ENCODE peak calls at places on chromosome 14, in seven cellular contexts. X, Q, D, J, L, E and H are unnamed samples.

GRCh38 chr14:100780646-100781355 is 45.1 kb upstream of the MEG3 start:
- DNase-seq in X (no peak), Q (no peak), D (no peak), J (no peak), L (no peak), E (no peak), H (no peak)

GRCh38 chr14:70563869-70564268 is 29.1 kb upstream of the ADAM20 start:
- DNase-seq in X (no peak), Q (no peak), D (no peak), J (no peak), L (no peak), E (no peak), H (no peak)

GRCh38 chr14:45091696-45092095 is 7.8 kb downstream of the PRPF39 start:
- DNase-seq in X (no peak), Q (no peak), D (peak), J (no peak), L (no peak), E (no peak), H (no peak)

GRCh38 chr14:20436363-20436755 is 393 bp upstream of the KLHL33 start:
- DNase-seq in X (peak), Q (no peak), D (peak), J (peak), L (no peak), E (no peak), H (no peak)

GRCh38 chr14:60276347-60276746 is 27.3 kb downstream of the PPM1A start:
- DNase-seq in X (no peak), Q (no peak), D (peak), J (no peak), L (no peak), E (no peak), H (no peak)

GRCh38 chr14:100440758-100441203 is 117.6 kb downstream of the SLC25A47 start:
- DNase-seq in X (no peak), Q (no peak), D (no peak), J (no peak), L (no peak), E (no peak), H (no peak)

GRCh38 chr14:71380271-71380670 is 473.0 kb downstream of the PCNX1 start:
- DNase-seq in X (no peak), Q (no peak), D (peak), J (peak), L (no peak), E (no peak), H (no peak)

GRCh38 chr14:73784065-73784987 is 67.3 kb upstream of the PTGR2 start:
- DNase-seq in X (no peak), Q (no peak), D (peak), J (peak), L (no peak), E (no peak), H (no peak)

GRCh38 chr14:100010679-100011078 is 54.5 kb upstream of the EVL start:
- DNase-seq in X (no peak), Q (no peak), D (no peak), J (no peak), L (no peak), E (no peak), H (no peak)

GRCh38 chr14:40691066-40691465 is 915.6 kb upstream of the LRFN5 start:
- DNase-seq in X (no peak), Q (no peak), D (no peak), J (no peak), L (no peak), E (no peak), H (no peak)

GRCh38 chr14:72932893-72933292 is 6.6 kb downstream of the DCAF4 start:
- DNase-seq in X (no peak), Q (no peak), D (no peak), J (no peak), L (no peak), E (no peak), H (no peak)

GRCh38 chr14:66009104-66009503 is 477.1 kb upstream of the CCDC196 start:
- DNase-seq in X (peak), Q (peak), D (peak), J (peak), L (no peak), E (no peak), H (no peak)

GRCh38 chr14:23941230-23941629 is 12.3 kb upstream of the DHRS4 start:
- DNase-seq in X (no peak), Q (no peak), D (no peak), J (no peak), L (no peak), E (no peak), H (no peak)

GRCh38 chr14:40318211-40318719 is 886.0 kb upstream of the FBXO33 start:
- DNase-seq in X (no peak), Q (no peak), D (no peak), J (no peak), L (no peak), E (no peak), H (no peak)

GRCh38 chr14:23439107-23439835 is 3.8 kb upstream of the MYH7 start:
- DNase-seq in X (no peak), Q (no peak), D (no peak), J (no peak), L (no peak), E (no peak), H (no peak)

GRCh38 chr14:25090716-25091454 is 40.9 kb upstream of the STXBP6 start:
- DNase-seq in X (peak), Q (peak), D (peak), J (peak), L (no peak), E (no peak), H (no peak)

DNA sequence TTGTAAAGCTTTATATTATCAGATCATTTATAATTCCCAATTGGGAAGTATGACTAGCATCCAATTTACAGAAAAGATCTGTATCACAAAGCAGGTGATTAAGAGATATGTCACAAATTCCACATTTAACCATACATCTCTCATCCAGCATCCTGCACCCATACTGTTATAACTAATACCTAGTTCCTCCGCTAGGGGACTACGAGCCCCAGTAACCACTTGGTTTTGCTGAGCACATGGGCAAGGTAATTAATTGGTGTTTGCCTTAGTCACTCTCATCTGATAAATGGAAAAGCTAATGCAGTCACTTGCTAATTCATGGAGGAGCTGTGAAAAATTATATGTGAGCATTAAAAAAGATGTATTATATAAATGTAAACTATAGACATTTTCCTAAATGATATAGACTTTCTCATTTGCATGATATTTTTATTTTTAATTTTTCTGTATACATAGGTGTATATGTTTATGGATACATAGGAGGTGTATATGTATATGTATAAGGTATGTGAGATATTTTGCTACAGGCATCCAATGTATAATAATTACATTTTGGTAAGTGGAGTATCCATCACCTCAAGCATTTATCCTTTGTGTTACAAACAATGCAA is 1031.8 kb downstream of the GALC start:
- DNase-seq in X (no peak), Q (no peak), D (peak), J (no peak), L (peak), E (no peak), H (no peak)
- TF ChIP-seq CTCF in X (peak), Q (peak), D (peak), J (peak), L (peak), E (no peak), H (peak)

GRCh38 chr14:82113710-82114109 is 580.1 kb upstream of the SEL1L start:
- DNase-seq in X (no peak), Q (no peak), D (no peak), J (no peak), L (no peak), E (no peak), H (no peak)
- TF ChIP-seq CTCF in X (no peak), Q (no peak), D (no peak), J (no peak), L (peak), E (no peak), H (peak)

DNA sequence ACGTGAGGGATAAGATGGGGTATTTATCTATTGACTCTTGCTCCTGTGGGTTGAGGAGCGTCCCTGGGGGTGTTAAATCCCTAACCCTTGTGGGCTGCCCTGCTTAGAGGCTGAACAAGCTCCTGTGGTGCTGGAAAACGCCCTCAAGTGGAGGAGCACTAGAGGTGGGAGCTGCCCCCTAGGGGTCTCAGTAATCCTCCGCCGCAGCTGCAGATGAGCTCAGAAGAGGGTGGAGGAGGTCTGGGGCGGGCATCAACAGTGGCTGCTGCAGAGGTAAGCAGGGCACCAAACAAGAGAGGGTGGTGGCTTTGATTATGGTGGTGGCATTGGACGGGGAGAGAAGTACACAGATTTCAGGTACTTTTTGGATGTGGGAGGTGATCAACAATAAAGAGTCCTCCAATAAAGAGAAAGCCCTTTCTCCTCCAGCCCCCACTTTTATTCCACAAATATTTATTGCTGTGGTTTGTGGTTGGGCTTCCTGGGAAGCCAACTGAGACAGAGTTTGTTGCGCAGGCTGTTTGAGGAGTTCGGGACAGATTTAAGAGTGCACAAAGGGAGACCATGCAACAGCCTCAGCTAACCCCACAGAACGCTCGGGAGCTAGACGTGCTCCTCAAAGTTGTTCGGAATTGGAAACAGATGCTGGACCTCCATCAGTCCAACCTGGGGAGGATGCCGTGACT is 179.9 kb downstream of the ADCK1 start:
- DNase-seq in X (peak), Q (no peak), D (peak), J (no peak), L (no peak), E (no peak), H (no peak)
- TF ChIP-seq CTCF in X (no peak), Q (no peak), D (no peak), J (no peak), L (no peak), E (no peak), H (peak)

DNA sequence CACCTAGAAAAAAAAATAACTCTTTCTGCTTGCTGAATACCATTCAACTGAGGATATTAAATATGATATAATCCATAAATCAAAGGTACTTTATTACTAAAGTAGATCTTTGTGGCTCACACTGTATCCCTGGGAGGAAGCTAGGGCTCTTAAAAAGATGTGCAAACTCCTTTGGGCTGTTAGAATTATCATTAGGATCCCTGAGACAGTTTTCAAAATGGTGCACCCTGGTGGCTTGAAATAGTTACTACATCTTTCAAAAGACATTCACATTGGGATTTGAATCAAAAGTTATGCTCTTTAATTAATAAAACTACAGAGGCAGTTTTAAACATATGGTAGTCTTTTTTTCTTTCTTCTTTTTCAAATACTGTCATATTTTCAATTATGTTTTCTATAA is 228.5 kb upstream of the G2E3 start:
- DNase-seq in X (no peak), Q (no peak), D (peak), J (no peak), L (no peak), E (no peak), H (no peak)
- TF ChIP-seq CTCF in X (peak), Q (peak), D (peak), J (peak), L (peak), E (no peak), H (peak)

GRCh38 chr14:103031956-103032355 is 25.4 kb downstream of the CDC42BPB start:
- DNase-seq in X (no peak), Q (no peak), D (peak), J (no peak), L (no peak), E (no peak), H (no peak)
- TF ChIP-seq CTCF in X (peak), Q (peak), D (peak), J (peak), L (peak), E (no peak), H (peak)

GRCh38 chr14:54282849-54283248 is 114.0 kb upstream of the CDKN3 start:
- DNase-seq in X (no peak), Q (no peak), D (no peak), J (no peak), L (no peak), E (no peak), H (no peak)
- TF ChIP-seq CTCF in X (no peak), Q (no peak), D (no peak), J (no peak), L (no peak), E (no peak), H (no peak)

DNA sequence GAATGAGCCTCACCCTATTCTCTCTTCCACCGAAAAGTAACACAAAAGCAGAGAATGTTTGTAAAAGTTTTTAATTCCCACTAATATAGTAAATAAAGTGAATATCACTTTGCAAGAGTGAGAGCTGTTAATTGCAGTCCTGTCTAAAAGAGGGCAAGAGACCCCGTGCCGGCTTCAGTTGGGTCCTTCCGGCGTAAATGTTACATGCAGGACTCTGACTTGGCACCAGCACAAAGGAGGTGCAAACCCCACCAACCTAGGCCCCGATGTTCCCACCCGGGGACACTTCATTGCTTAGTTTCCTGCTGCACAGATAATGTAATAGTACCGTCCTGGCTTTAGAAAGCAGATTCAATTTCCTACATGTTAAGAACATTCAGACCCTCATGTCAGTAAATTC is 66.0 kb upstream of the DYNC1H1 start:
- DNase-seq in X (no peak), Q (no peak), D (no peak), J (no peak), L (no peak), E (no peak), H (no peak)
- TF ChIP-seq CTCF in X (no peak), Q (no peak), D (no peak), J (no peak), L (no peak), E (no peak), H (no peak)

DNA sequence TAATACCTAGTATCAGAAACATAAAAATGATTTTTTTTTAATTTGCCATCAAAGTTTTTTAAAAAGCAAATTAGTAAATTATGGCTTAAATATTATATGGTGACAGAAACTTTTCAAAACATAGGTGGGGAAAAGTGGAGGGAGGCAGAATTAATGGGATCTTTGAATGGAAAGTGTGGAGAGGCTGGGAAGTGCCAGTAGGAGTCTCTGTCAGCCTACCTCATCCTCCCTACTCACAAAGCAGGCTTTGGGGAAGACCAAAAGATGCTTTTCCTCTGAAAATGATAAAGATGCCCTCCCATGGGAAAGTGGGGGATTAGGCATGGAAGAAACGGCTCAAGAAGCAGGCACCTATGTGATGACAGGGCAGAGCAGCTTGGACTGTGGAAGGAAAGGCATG is 21.8 kb downstream of the PLEK2 start:
- DNase-seq in X (no peak), Q (no peak), D (no peak), J (no peak), L (no peak), E (no peak), H (no peak)
- TF ChIP-seq CTCF in X (no peak), Q (no peak), D (no peak), J (no peak), L (no peak), E (no peak), H (no peak)